ENCODE peak calls at places on chromosomes 5 and 9, in ten cellular contexts. H is stimulated activated CD8-positive, alpha-beta memory T cell treated with anti-CD3 and anti-CD28 coated beads, Interleukin-2, amount 100 ng/mL, for 48 hours; V is GM12891; Z is adipocyte; U is heart right ventricle; K is GM23338; Q is CD4-positive, alpha-beta memory T cell; C is WTC11; G is foreskin keratinocyte; P is astrocyte of the hippocampus. S is an unnamed sample.

GRCh38 chr9:33151007-33151557 is 16.1 kb downstream of the B4GALT1 start:
- DNase-seq in H (no peak), V (no peak), Z (peak), U (peak), K (no peak), Q (no peak), C (no peak), G (peak), P (peak), S (no peak)

GRCh38 chr5:177496111-177497010 is 1.0 kb downstream of the PDLIM7 start:
- DNase-seq in H (no peak), V (peak), Z (peak), U (no peak), K (peak), Q (no peak), C (peak), G (peak), P (peak), S (no peak)

GRCh38 chr9:21030389-21031035 is 928 bp downstream of the HACD4 start:
- DNase-seq in H (no peak), V (peak), Z (peak), U (no peak), K (peak), Q (peak), C (no peak), G (peak), P (peak), S (peak)

GRCh38 chr9:90141723-90142122 is 500.9 kb downstream of the DIRAS2 start:
- DNase-seq in H (no peak), V (no peak), Z (peak), U (no peak), K (peak), Q (peak), C (no peak), G (peak), P (peak), S (no peak)

GRCh38 chr5:56638061-56638621 is 177.2 kb upstream of the MAP3K1 start:
- DNase-seq in H (no peak), V (no peak), Z (no peak), U (no peak), K (no peak), Q (no peak), C (no peak), G (no peak), P (peak), S (no peak)

GRCh38 chr9:131887680-131888079 is 147.8 kb upstream of the RAPGEF1 start:
- DNase-seq in H (no peak), V (no peak), Z (no peak), U (no peak), K (no peak), Q (no peak), C (no peak), G (no peak), P (no peak), S (no peak)

GRCh38 chr9:124760719-124761118 is 10.4 kb downstream of the NR6A1 start:
- DNase-seq in H (no peak), V (no peak), Z (no peak), U (no peak), K (peak), Q (no peak), C (peak), G (no peak), P (no peak), S (no peak)

GRCh38 chr5:100479079-100479688 is 56.0 kb upstream of the FAM174A start:
- DNase-seq in H (no peak), V (no peak), Z (no peak), U (no peak), K (peak), Q (peak), C (no peak), G (peak), P (peak), S (no peak)

GRCh38 chr5:68562308-68562707 is 346.8 kb downstream of the PIK3R1 start:
- DNase-seq in H (no peak), V (no peak), Z (peak), U (no peak), K (no peak), Q (no peak), C (no peak), G (peak), P (peak), S (no peak)